ENCODE peak calls at places on chromosomes 6 and 20, in five cellular contexts. R is A549, O is ascending aorta, V is prostate gland, U is lower lobe of right lung. L is an unnamed sample.

GRCh38 chr20:36519012-36519719 is 22.2 kb upstream of the MYL9 start:
- DNase-seq in U (no peak), O (no peak), R (no peak), V (no peak), L (no peak)

GRCh38 chr6:31972709-31973350 is 892 bp upstream of the DXO start:
- DNase-seq in O (no peak), U (no peak), R (no peak), V (no peak), L (peak; percentile 72)

GRCh38 chr6:77463881-77464867 is 883 bp upstream of the HTR1B start:
- DNase-seq in R (peak; percentile 2), V (no peak), O (no peak), U (peak; percentile 41), L (peak; percentile 29)

GRCh38 chr6:36445651-36446050 is 2.9 kb downstream of the KCTD20 start:
- DNase-seq in R (no peak), U (no peak), O (no peak), V (no peak), L (no peak)

GRCh38 chr6:147167576-147168461 is 36.4 kb upstream of the STXBP5 start:
- DNase-seq in U (no peak), V (no peak), R (no peak), O (no peak), L (no peak)

GRCh38 chr6:72651191-72651590 is 29.3 kb downstream of the KCNQ5 start:
- DNase-seq in R (no peak), V (no peak), U (no peak), O (no peak), L (no peak)

GRCh38 chr20:11926599-11926998 is 8.9 kb downstream of the BTBD3 start:
- DNase-seq in O (no peak), R (no peak), V (no peak), U (no peak), L (no peak)

GRCh38 chr6:14682821-14683220 is 563.0 kb upstream of the JARID2 start:
- DNase-seq in V (no peak), O (no peak), R (no peak), U (no peak), L (peak; percentile 74)

GRCh38 chr6:147486683-147487082 is 21.8 kb upstream of the SAMD5 start:
- DNase-seq in O (no peak), V (no peak), U (no peak), R (no peak), L (no peak)

GRCh38 chr6:22551280-22551679 is 18.1 kb upstream of the HDGFL1 start:
- DNase-seq in V (no peak), U (no peak), R (no peak), O (no peak), L (peak; percentile 37)

GRCh38 chr6:14068133-14068532 is 49.4 kb upstream of the CD83 start:
- DNase-seq in O (no peak), V (no peak), R (no peak), U (no peak), L (peak; percentile 77)

GRCh38 chr6:138500045-138500665 is 861 bp upstream of the NHSL1 start:
- DNase-seq in V (no peak), R (no peak), O (no peak), U (no peak), L (no peak)

GRCh38 chr6:149468179-149468578 is 16.6 kb downstream of the ZC3H12D start:
- DNase-seq in R (no peak), O (no peak), V (no peak), U (peak; percentile 5), L (no peak)

GRCh38 chr6:44974511-44974910 is 353.6 kb upstream of the RUNX2 start:
- DNase-seq in V (no peak), R (no peak), U (no peak), O (no peak), L (no peak)

GRCh38 chr6:30787954-30788353 is 43.6 kb upstream of the IER3 start:
- DNase-seq in V (no peak), U (no peak), O (no peak), R (no peak), L (no peak)

GRCh38 chr6:30795549-30796293 is 51.4 kb upstream of the IER3 start:
- DNase-seq in R (no peak), U (no peak), V (no peak), O (no peak), L (no peak)

GRCh38 chr6:30789606-30790005 is 45.3 kb upstream of the IER3 start:
- DNase-seq in V (no peak), R (no peak), O (no peak), U (no peak), L (no peak)

GRCh38 chr6:30793521-30794194 is 49.3 kb upstream of the IER3 start:
- DNase-seq in U (no peak), R (no peak), O (no peak), V (no peak), L (peak; percentile 76)

DNA sequence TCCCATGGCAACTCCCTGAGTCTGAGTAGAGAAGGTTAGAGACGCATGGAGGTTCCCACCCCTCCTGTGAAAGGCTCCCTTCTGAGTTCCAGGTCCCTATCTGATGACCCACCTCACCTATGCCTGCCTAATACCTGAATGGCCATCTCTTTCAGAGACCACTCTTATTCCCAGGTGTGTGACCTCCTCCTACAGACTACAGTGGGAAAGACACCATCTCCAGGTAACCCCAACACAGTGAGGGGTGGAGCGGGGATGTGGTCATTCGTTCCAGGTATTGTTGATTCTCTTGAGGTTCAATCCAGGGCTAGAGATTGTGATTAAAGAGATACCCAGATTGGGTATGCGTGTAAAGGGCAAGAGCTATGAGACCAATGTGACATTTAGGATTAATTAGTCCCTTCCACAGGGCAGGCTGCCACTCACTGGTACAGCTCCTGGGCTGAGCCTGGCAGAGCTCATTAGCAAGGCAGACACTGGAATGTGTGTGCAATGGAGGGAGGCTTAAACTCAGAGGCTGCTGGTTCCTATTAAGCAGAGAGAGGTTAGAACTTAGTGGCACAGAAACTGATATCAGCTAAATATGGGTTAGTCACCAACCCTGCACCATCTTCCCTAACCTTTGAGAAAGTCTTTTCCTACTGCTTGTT is 46.5 kb upstream of the IER3 start:
- DNase-seq in U (no peak), O (no peak), R (no peak), V (no peak), L (no peak)
- TF ChIP-seq CTCF in U (no peak), O (no peak), R (no peak), V (no peak), L (no peak)

GRCh38 chr6:129498950-129499870 is 210.8 kb downstream of the ARHGAP18 start:
- DNase-seq in V (peak; percentile 36), R (peak; percentile 52), O (no peak), U (no peak), L (peak; percentile 79)

GRCh38 chr6:129501401-129502051 is 208.5 kb downstream of the ARHGAP18 start:
- DNase-seq in V (peak; percentile 84), U (peak; percentile 52), R (peak; percentile 41), O (peak; percentile 19), L (peak; percentile 97)

GRCh38 chr6:129502261-129502660 is 207.7 kb downstream of the ARHGAP18 start:
- DNase-seq in U (no peak), O (no peak), R (no peak), V (no peak), L (peak; percentile 31)

GRCh38 chr6:129499871-129500219 is 210.1 kb downstream of the ARHGAP18 start:
- DNase-seq in R (no peak), V (no peak), U (no peak), O (no peak), L (no peak)

GRCh38 chr6:129500958-129501381 is 209.0 kb downstream of the ARHGAP18 start:
- DNase-seq in V (no peak), O (no peak), R (peak; percentile 33), U (no peak), L (peak; percentile 65)
- H3K4me3 ChIP-seq in V (no peak overlapping the region), O (no peak overlapping the region), R (no peak overlapping the region), U (no peak overlapping the region), L (no peak overlapping the region)

GRCh38 chr6:123662757-123663156 is 26.0 kb upstream of the TRDN start:
- DNase-seq in O (no peak), R (no peak), U (no peak), V (no peak), L (no peak)

GRCh38 chr6:123655520-123656306 is 19.0 kb upstream of the TRDN start:
- DNase-seq in U (no peak), V (no peak), R (no peak), O (no peak), L (peak; percentile 9)

GRCh38 chr6:123658848-123659247 is 22.1 kb upstream of the TRDN start:
- DNase-seq in V (no peak), U (no peak), O (no peak), R (no peak), L (no peak)

GRCh38 chr6:123659960-123660748 is 23.4 kb upstream of the TRDN start:
- DNase-seq in R (no peak), O (no peak), U (no peak), V (no peak), L (no peak)

GRCh38 chr6:123661105-123661891 is 24.5 kb upstream of the TRDN start:
- DNase-seq in R (no peak), O (no peak), V (no peak), U (no peak), L (no peak)
- TF ChIP-seq CTCF in R (no peak), O (no peak), V (no peak), U (no peak), L (no peak)

GRCh38 chr20:6769953-6770831 is 2.7 kb downstream of the BMP2 start:
- DNase-seq in V (peak; percentile 10), O (no peak), R (no peak), U (peak; percentile 76), L (peak; percentile 56)
- H3K4me3 ChIP-seq in V (peak overlapping the region; percentile 40), O (peak overlapping the region; percentile 86), R (no peak overlapping the region), U (peak overlapping the region; percentile 84), L (peak overlapping the region; percentile 78)

GRCh38 chr20:57083072-57083471 is 183.4 kb downstream of the BMP7 start:
- DNase-seq in V (no peak), O (no peak), R (no peak), U (no peak), L (no peak)

GRCh38 chr20:57082546-57082945 is 183.9 kb downstream of the BMP7 start:
- DNase-seq in O (no peak), R (no peak), V (no peak), U (no peak), L (no peak)

GRCh38 chr20:57079016-57080005 is 187.1 kb downstream of the BMP7 start:
- DNase-seq in V (no peak), R (no peak), U (no peak), O (no peak), L (no peak)

GRCh38 chr20:57078101-57078500 is 188.3 kb downstream of the BMP7 start:
- DNase-seq in U (no peak), R (no peak), V (no peak), O (no peak), L (no peak)

GRCh38 chr20:57080796-57081195 is 185.6 kb downstream of the BMP7 start:
- DNase-seq in O (no peak), V (no peak), R (peak; percentile 33), U (no peak), L (no peak)
- TF ChIP-seq CTCF in O (no peak), V (no peak), R (no peak), U (no peak), L (no peak)

GRCh38 chr20:37571033-37571432 is 43.4 kb upstream of the BLCAP start:
- DNase-seq in O (no peak), U (no peak), V (no peak), R (no peak), L (no peak)
- H3K4me3 ChIP-seq in O (no peak overlapping the region), U (no peak overlapping the region), V (no peak overlapping the region), R (no peak overlapping the region), L (no peak overlapping the region)

L was measured in cardiac fibroblast.